ENCODE peak calls at places on chromosome 19, in nine cellular contexts. One of them, this sample, is unnamed.

GRCh38 chr19:1489463-1489971 is 633 bp downstream of the PCSK4 start:
- DNase-seq in stimulated activated CD8-positive, alpha-beta memory T cell treated with anti-CD3 and anti-CD28 coated beads, Interleukin-4, amount 100 ng/mL, for 4 hours: no peak
- DNase-seq in cardiac fibroblast: no peak
- DNase-seq in NCI-H1092: no peak
- DNase-seq in smooth muscle cell of the brain vasculature: no peak
- DNase-seq in Caki2: no peak
- DNase-seq in esophagus squamous epithelium: no peak
- DNase-seq in MV-4-11: peak
- DNase-seq in dermis microvascular lymphatic vessel endothelial cell: no peak
- DNase-seq in this sample: no peak

GRCh38 chr19:45442927-45443461 is 19.3 kb upstream of the ERCC1 start:
- DNase-seq in dermis microvascular lymphatic vessel endothelial cell: no peak
- DNase-seq in NCI-H1092: no peak
- DNase-seq in cardiac fibroblast: peak
- DNase-seq in stimulated activated CD8-positive, alpha-beta memory T cell treated with anti-CD3 and anti-CD28 coated beads, Interleukin-4, amount 100 ng/mL, for 4 hours: no peak
- DNase-seq in smooth muscle cell of the brain vasculature: no peak
- DNase-seq in MV-4-11: peak
- DNase-seq in Caki2: peak
- DNase-seq in esophagus squamous epithelium: no peak
- DNase-seq in this sample: peak

GRCh38 chr19:45099465-45100201 is 6.7 kb downstream of the PPP1R37 start:
- DNase-seq in Caki2: no peak
- DNase-seq in esophagus squamous epithelium: no peak
- DNase-seq in cardiac fibroblast: no peak
- DNase-seq in smooth muscle cell of the brain vasculature: no peak
- DNase-seq in MV-4-11: no peak
- DNase-seq in stimulated activated CD8-positive, alpha-beta memory T cell treated with anti-CD3 and anti-CD28 coated beads, Interleukin-4, amount 100 ng/mL, for 4 hours: no peak
- DNase-seq in NCI-H1092: no peak
- DNase-seq in dermis microvascular lymphatic vessel endothelial cell: no peak
- DNase-seq in this sample: no peak

GRCh38 chr19:4987692-4988370 is 18.9 kb downstream of the KDM4B start:
- DNase-seq in MV-4-11: no peak
- DNase-seq in stimulated activated CD8-positive, alpha-beta memory T cell treated with anti-CD3 and anti-CD28 coated beads, Interleukin-4, amount 100 ng/mL, for 4 hours: no peak
- DNase-seq in dermis microvascular lymphatic vessel endothelial cell: no peak
- DNase-seq in NCI-H1092: no peak
- DNase-seq in Caki2: no peak
- DNase-seq in cardiac fibroblast: peak
- DNase-seq in smooth muscle cell of the brain vasculature: no peak
- DNase-seq in esophagus squamous epithelium: no peak
- DNase-seq in this sample: no peak

GRCh38 chr19:1748115-1748702 is 5.1 kb upstream of the ONECUT3 start:
- DNase-seq in Caki2: no peak
- DNase-seq in dermis microvascular lymphatic vessel endothelial cell: no peak
- DNase-seq in NCI-H1092: no peak
- DNase-seq in esophagus squamous epithelium: no peak
- DNase-seq in cardiac fibroblast: no peak
- DNase-seq in smooth muscle cell of the brain vasculature: no peak
- DNase-seq in stimulated activated CD8-positive, alpha-beta memory T cell treated with anti-CD3 and anti-CD28 coated beads, Interleukin-4, amount 100 ng/mL, for 4 hours: no peak
- DNase-seq in MV-4-11: no peak
- DNase-seq in this sample: no peak

GRCh38 chr19:44694184-44694579 is 4.8 kb upstream of the CEACAM16 start:
- DNase-seq in stimulated activated CD8-positive, alpha-beta memory T cell treated with anti-CD3 and anti-CD28 coated beads, Interleukin-4, amount 100 ng/mL, for 4 hours: no peak
- DNase-seq in esophagus squamous epithelium: no peak
- DNase-seq in cardiac fibroblast: no peak
- DNase-seq in Caki2: no peak
- DNase-seq in smooth muscle cell of the brain vasculature: no peak
- DNase-seq in dermis microvascular lymphatic vessel endothelial cell: no peak
- DNase-seq in MV-4-11: no peak
- DNase-seq in NCI-H1092: no peak
- DNase-seq in this sample: no peak

GRCh38 chr19:10368101-10368803 is 12.1 kb downstream of the TYK2 start:
- DNase-seq in stimulated activated CD8-positive, alpha-beta memory T cell treated with anti-CD3 and anti-CD28 coated beads, Interleukin-4, amount 100 ng/mL, for 4 hours: no peak
- DNase-seq in cardiac fibroblast: no peak
- DNase-seq in esophagus squamous epithelium: no peak
- DNase-seq in Caki2: no peak
- DNase-seq in smooth muscle cell of the brain vasculature: no peak
- DNase-seq in dermis microvascular lymphatic vessel endothelial cell: no peak
- DNase-seq in NCI-H1092: no peak
- DNase-seq in MV-4-11: no peak
- DNase-seq in this sample: no peak

GRCh38 chr19:17830567-17831418 is 9.5 kb upstream of the INSL3 start:
- DNase-seq in smooth muscle cell of the brain vasculature: no peak
- DNase-seq in NCI-H1092: peak
- DNase-seq in dermis microvascular lymphatic vessel endothelial cell: peak
- DNase-seq in MV-4-11: no peak
- DNase-seq in stimulated activated CD8-positive, alpha-beta memory T cell treated with anti-CD3 and anti-CD28 coated beads, Interleukin-4, amount 100 ng/mL, for 4 hours: no peak
- DNase-seq in esophagus squamous epithelium: no peak
- DNase-seq in Caki2: peak
- DNase-seq in cardiac fibroblast: peak
- DNase-seq in this sample: no peak

GRCh38 chr19:15701757-15702589 is 25.9 kb upstream of the OR10H2 start:
- DNase-seq in Caki2: peak
- DNase-seq in cardiac fibroblast: no peak
- DNase-seq in MV-4-11: no peak
- DNase-seq in stimulated activated CD8-positive, alpha-beta memory T cell treated with anti-CD3 and anti-CD28 coated beads, Interleukin-4, amount 100 ng/mL, for 4 hours: no peak
- DNase-seq in smooth muscle cell of the brain vasculature: no peak
- DNase-seq in dermis microvascular lymphatic vessel endothelial cell: no peak
- DNase-seq in esophagus squamous epithelium: no peak
- DNase-seq in NCI-H1092: no peak
- DNase-seq in this sample: no peak

GRCh38 chr19:41175825-41176734 is 16.9 kb upstream of the CYP2S1 start:
- DNase-seq in dermis microvascular lymphatic vessel endothelial cell: no peak
- DNase-seq in Caki2: peak
- DNase-seq in MV-4-11: peak
- DNase-seq in stimulated activated CD8-positive, alpha-beta memory T cell treated with anti-CD3 and anti-CD28 coated beads, Interleukin-4, amount 100 ng/mL, for 4 hours: no peak
- DNase-seq in cardiac fibroblast: peak
- DNase-seq in smooth muscle cell of the brain vasculature: peak
- DNase-seq in esophagus squamous epithelium: no peak
- DNase-seq in NCI-H1092: no peak
- DNase-seq in this sample: peak

GRCh38 chr19:10855879-10856522 is 7.8 kb downstream of the C19orf38 start:
- DNase-seq in stimulated activated CD8-positive, alpha-beta memory T cell treated with anti-CD3 and anti-CD28 coated beads, Interleukin-4, amount 100 ng/mL, for 4 hours: no peak
- DNase-seq in NCI-H1092: no peak
- DNase-seq in Caki2: no peak
- DNase-seq in cardiac fibroblast: peak
- DNase-seq in esophagus squamous epithelium: no peak
- DNase-seq in smooth muscle cell of the brain vasculature: no peak
- DNase-seq in MV-4-11: peak
- DNase-seq in dermis microvascular lymphatic vessel endothelial cell: no peak
- DNase-seq in this sample: no peak

GRCh38 chr19:41320568-41320967 is 10.6 kb downstream of the CCDC97 start:
- DNase-seq in stimulated activated CD8-positive, alpha-beta memory T cell treated with anti-CD3 and anti-CD28 coated beads, Interleukin-4, amount 100 ng/mL, for 4 hours: no peak
- DNase-seq in MV-4-11: no peak
- DNase-seq in NCI-H1092: no peak
- DNase-seq in smooth muscle cell of the brain vasculature: no peak
- DNase-seq in Caki2: no peak
- DNase-seq in dermis microvascular lymphatic vessel endothelial cell: no peak
- DNase-seq in esophagus squamous epithelium: no peak
- DNase-seq in cardiac fibroblast: no peak
- DNase-seq in this sample: no peak